ENCODE peak calls at places on chromosomes 7 and 10, in seven cellular contexts. W is stimulated activated CD8-positive, alpha-beta memory T cell treated with anti-CD3 and anti-CD28 coated beads, Interleukin-4, amount 100 ng/mL, for 1 hour; G is PC-9; J is foreskin fibroblast; P is A549; L is fibroblast of mammary gland; X is choroid plexus epithelial cell. V is an unnamed sample.

GRCh38 chr7:70060298-70061068 is 462.2 kb downstream of the AUTS2 start:
- DNase-seq in G (no peak), X (no peak), L (no peak), P (no peak), J (no peak), W (no peak), V (no peak)

GRCh38 chr7:2017483-2017891 is 215.3 kb downstream of the MAD1L1 start:
- DNase-seq in J (no peak), X (no peak), P (no peak), W (no peak), L (no peak), G (no peak), V (no peak)

GRCh38 chr10:71850745-71851629 is at the start of gene PSAP:
- DNase-seq in P (peak; percentile 97), J (peak; percentile 98), G (peak; percentile 100), L (peak; percentile 96), X (peak; percentile 98), W (peak; percentile 97), V (peak; percentile 99)

GRCh38 chr7:24858108-24858977 is 101.1 kb upstream of the GSDME start:
- DNase-seq in X (no peak), P (no peak), W (no peak), J (no peak), L (no peak), G (no peak), V (no peak)

GRCh38 chr10:33186150-33186549 is 148.3 kb downstream of the NRP1 start:
- DNase-seq in P (no peak), L (no peak), J (no peak), G (no peak), W (no peak), X (no peak), V (no peak)

GRCh38 chr10:62735464-62736188 is 68.9 kb upstream of the ADO start:
- DNase-seq in L (peak; percentile 65), J (no peak), P (no peak), W (no peak), X (peak; percentile 35), G (no peak), V (no peak)

GRCh38 chr7:134545379-134545778 is 3.5 kb upstream of the AKR1B15 start:
- DNase-seq in L (no peak), P (no peak), G (no peak), X (no peak), W (no peak), J (no peak), V (no peak)

GRCh38 chr7:23383225-23383624 is 84.1 kb downstream of the MALSU1 start:
- DNase-seq in G (no peak), X (peak; percentile 69), J (peak; percentile 48), P (no peak), L (peak; percentile 27), W (no peak), V (no peak)

GRCh38 chr10:88278912-88279311 is 304.2 kb downstream of the RNLS start:
- DNase-seq in X (peak; percentile 50), G (no peak), J (no peak), W (no peak), L (no peak), P (no peak), V (no peak)

GRCh38 chr7:78345293-78345692 is 546.7 kb downstream of the PHTF2 start:
- DNase-seq in X (no peak), G (no peak), P (no peak), L (no peak), W (no peak), J (no peak), V (no peak)

GRCh38 chr10:58385784-58386112 is 538 bp downstream of the TFAM start:
- DNase-seq in J (no peak), L (peak; percentile 19), W (no peak), X (peak; percentile 38), P (peak; percentile 38), G (peak; percentile 38), V (no peak)

GRCh38 chr7:29177963-29178612 is 16.5 kb upstream of the CHN2 start:
- DNase-seq in P (no peak), W (no peak), G (no peak), X (peak; percentile 67), L (peak; percentile 36), J (no peak), V (peak; percentile 68)

GRCh38 chr7:7884855-7885254 is 83.7 kb upstream of the GLCCI1 start:
- DNase-seq in J (peak; percentile 21), W (no peak), P (no peak), L (peak; percentile 74), X (peak; percentile 19), G (no peak), V (no peak)

GRCh38 chr10:122981066-122981464 is 864 bp downstream of the PSTK start:
- DNase-seq in P (peak; percentile 57), J (peak; percentile 32), X (peak; percentile 77), G (no peak), W (no peak), L (peak; percentile 73), V (no peak)

GRCh38 chr7:8217200-8218068 is 44.5 kb downstream of the ICA1 start:
- DNase-seq in G (peak; percentile 8), J (peak; percentile 34), X (peak; percentile 87), W (no peak), P (peak; percentile 39), L (peak; percentile 76), V (peak; percentile 31)

GRCh38 chr7:124399941-124400340 is 365.7 kb downstream of the GPR37 start:
- DNase-seq in L (no peak), W (no peak), G (peak; percentile 1), J (no peak), X (no peak), P (no peak), V (no peak)

GRCh38 chr10:127148066-127148932 is 48.1 kb downstream of the INSYN2A start:
- DNase-seq in G (no peak), W (no peak), P (peak; percentile 43), L (peak; percentile 93), X (peak; percentile 81), J (peak; percentile 87), V (no peak)

GRCh38 chr10:84256510-84257342 is 11.9 kb downstream of the RGR start:
- DNase-seq in X (peak; percentile 69), L (peak; percentile 44), W (no peak), G (peak; percentile 44), J (no peak), P (peak; percentile 44), V (peak; percentile 31)

GRCh38 chr7:96331233-96331632 is 9.3 kb upstream of the SLC25A13 start:
- DNase-seq in P (no peak), G (no peak), J (no peak), L (no peak), W (no peak), X (no peak), V (no peak)

GRCh38 chr7:21902240-21902639 is 43.5 kb downstream of the CDCA7L start:
- DNase-seq in J (peak; percentile 31), G (peak; percentile 8), L (peak; percentile 29), P (no peak), X (peak; percentile 77), W (no peak), V (no peak)

GRCh38 chr7:7475601-7476000 is 60.1 kb downstream of the COL28A1 start:
- DNase-seq in X (no peak), P (no peak), W (no peak), G (no peak), L (peak; percentile 17), J (no peak), V (no peak)

GRCh38 chr10:105803206-105803605 is 1162.1 kb downstream of the SORCS3 start:
- DNase-seq in W (no peak), G (no peak), X (no peak), P (no peak), J (no peak), L (no peak), V (no peak)

GRCh38 chr7:110442386-110442837 is 648.5 kb upstream of the LRRN3 start:
- DNase-seq in W (no peak), P (peak; percentile 19), G (peak; percentile 47), X (peak; percentile 79), L (no peak), J (peak; percentile 5), V (peak; percentile 74)

GRCh38 chr10:90751107-90751997 is 106.5 kb downstream of the HTR7 start:
- DNase-seq in G (peak; percentile 37), P (peak; percentile 63), X (peak; percentile 64), W (no peak), J (peak; percentile 14), L (peak; percentile 48), V (no peak)

GRCh38 chr10:128540806-128541739 is 414.9 kb upstream of the MKI67 start:
- DNase-seq in X (no peak), G (no peak), P (no peak), J (no peak), W (no peak), L (peak; percentile 4), V (no peak)

GRCh38 chr10:132124201-132124920 is 58.6 kb downstream of the JAKMIP3 start:
- DNase-seq in L (no peak), P (no peak), G (no peak), X (no peak), J (no peak), W (no peak), V (no peak)

GRCh38 chr10:54800677-54801480 is at the start of gene PCDH15:
- DNase-seq in W (no peak), J (no peak), P (no peak), L (peak; percentile 31), G (peak; percentile 3), X (peak; percentile 53), V (peak; percentile 17)

GRCh38 chr7:43444711-43445578 is 138.0 kb upstream of the STK17A start:
- DNase-seq in G (no peak), L (no peak), W (no peak), P (no peak), J (no peak), X (no peak), V (no peak)

GRCh38 chr7:150939052-150939810 is 38.9 kb downstream of the KCNH2 start:
- DNase-seq in W (no peak), L (no peak), J (no peak), G (no peak), X (no peak), P (no peak), V (no peak)

GRCh38 chr10:71667374-71667750 is 52.2 kb downstream of the C10orf105 start:
- DNase-seq in L (no peak), W (no peak), X (no peak), P (no peak), G (no peak), J (no peak), V (no peak)

GRCh38 chr10:125158528-125159485 is 1.6 kb downstream of the CTBP2 start:
- DNase-seq in G (peak; percentile 35), J (peak; percentile 40), P (peak; percentile 52), L (peak; percentile 32), X (peak; percentile 39), W (no peak), V (peak; percentile 66)

GRCh38 chr10:97724341-97724941 is 10.9 kb downstream of the MARVELD1 start:
- DNase-seq in L (peak; percentile 87), P (no peak), J (peak; percentile 74), X (no peak), W (no peak), G (no peak), V (no peak)

GRCh38 chr7:50650057-50650664 is 85.0 kb upstream of the DDC start:
- DNase-seq in W (no peak), L (no peak), X (no peak), J (no peak), G (no peak), P (no peak), V (no peak)

GRCh38 chr10:125739994-125740679 is 20.6 kb downstream of the EDRF1 start:
- DNase-seq in P (no peak), J (no peak), L (no peak), W (no peak), X (no peak), G (no peak), V (no peak)

GRCh38 chr10:71711052-71711623 is 8.4 kb downstream of the C10orf105 start:
- DNase-seq in W (no peak), X (peak; percentile 45), L (no peak), J (no peak), G (no peak), P (no peak), V (no peak)

GRCh38 chr7:73847941-73848723 is 5.8 kb upstream of the METTL27 start:
- DNase-seq in J (no peak), L (peak; percentile 45), W (no peak), X (no peak), P (no peak), G (no peak), V (no peak)

V was measured in adrenal gland.